ENCODE peak calls at places on chromosomes 7 and 10, in eight cellular contexts. F, E, P, S, C, Q, B and D are unnamed samples. For H3K4me1, the result is how much of the 10 kb centered on the place peaks cover.

GRCh38 chr7:113797420-113797995 is 121.3 kb downstream of the PPP1R3A start:
- DNase-seq in F (no peak), E (no peak), P (no peak), S (no peak), Q (no peak), B (no peak), C (no peak), D (no peak)

GRCh38 chr10:123462760-123463159 is 203.4 kb upstream of the GPR26 start:
- DNase-seq in Q (no peak), P (no peak), E (no peak), B (no peak), C (no peak), F (no peak), S (no peak), D (no peak)

GRCh38 chr7:83415840-83416239 is 233.1 kb downstream of the SEMA3E start:
- DNase-seq in C (no peak), B (no peak), Q (no peak), S (no peak), F (no peak), P (no peak), E (no peak), D (no peak)

GRCh38 chr10:71471957-71472365 is 75.2 kb downstream of the CDH23 start:
- DNase-seq in P (no peak), F (no peak), Q (no peak), B (no peak), S (peak), C (no peak), E (no peak), D (no peak)

GRCh38 chr10:21715531-21716195 is 181.6 kb downstream of the MLLT10 start:
- DNase-seq in E (no peak), C (no peak), B (no peak), F (no peak), Q (no peak), P (no peak), S (no peak), D (no peak)

GRCh38 chr10:29163746-29164145 is 125.1 kb upstream of the LYZL1 start:
- DNase-seq in B (no peak), S (no peak), Q (no peak), P (no peak), C (no peak), E (no peak), F (peak), D (no peak)

GRCh38 chr7:29968683-29969457 is 20.7 kb downstream of the SCRN1 start:
- DNase-seq in E (no peak), P (no peak), C (no peak), S (no peak), B (no peak), Q (no peak), F (no peak), D (no peak)

GRCh38 chr10:80497187-80498038 is 40.3 kb upstream of the SH2D4B start:
- DNase-seq in Q (no peak), P (peak), B (peak), F (peak), E (peak), S (peak), C (no peak), D (peak)

GRCh38 chr10:89357096-89357495 is 20.8 kb upstream of the IFIT1B start:
- DNase-seq in E (no peak), C (no peak), B (no peak), F (no peak), S (no peak), Q (no peak), P (no peak), D (no peak)

GRCh38 chr10:24920907-24921881 is 31.2 kb downstream of the PRTFDC1 start:
- DNase-seq in C (peak), S (no peak), Q (peak), P (no peak), B (peak), E (no peak), F (peak), D (peak)

GRCh38 chr7:26348234-26348851 is 56.7 kb downstream of the SNX10 start:
- DNase-seq in S (no peak), B (peak), E (no peak), Q (peak), C (peak), P (no peak), F (no peak), D (no peak)

GRCh38 chr10:20100157-20100556 is 283.9 kb downstream of the PLXDC2 start:
- DNase-seq in Q (no peak), C (no peak), P (no peak), B (peak), S (no peak), F (peak), E (no peak), D (no peak)

GRCh38 chr10:67476201-67476600 is 219.8 kb downstream of the CTNNA3 start:
- DNase-seq in E (no peak), P (no peak), S (no peak), F (no peak), Q (no peak), B (peak), C (no peak), D (no peak)

GRCh38 chr7:91194841-91195240 is 69.4 kb upstream of the FZD1 start:
- DNase-seq in C (no peak), P (no peak), F (no peak), E (no peak), B (no peak), S (no peak), Q (no peak), D (no peak)

GRCh38 chr7:106064329-106064728 is 47.8 kb downstream of the SYPL1 start:
- DNase-seq in B (no peak), C (no peak), E (no peak), S (peak), F (no peak), P (no peak), Q (no peak), D (no peak)

GRCh38 chr7:105353752-105354328 is 34.9 kb downstream of the SRPK2 start:
- DNase-seq in B (peak), E (no peak), C (peak), P (peak), S (peak), F (peak), Q (no peak), D (no peak)

GRCh38 chr7:128884561-128885369 is 22.1 kb downstream of the ATP6V1F start:
- DNase-seq in B (no peak), E (peak), S (peak), P (no peak), C (no peak), F (no peak), Q (peak), D (peak)

GRCh38 chr7:6576024-6576866 is 1.0 kb upstream of the ZDHHC4 start:
- DNase-seq in S (peak), Q (no peak), F (no peak), C (no peak), B (no peak), E (no peak), P (no peak), D (no peak)

GRCh38 chr7:28296571-28297483 is 115.5 kb upstream of the CREB5 start:
- DNase-seq in P (no peak), B (peak), C (no peak), E (no peak), F (no peak), S (no peak), Q (no peak), D (no peak)

GRCh38 chr7:54705436-54705835 is 53.6 kb downstream of the SEC61G start:
- DNase-seq in Q (no peak), S (no peak), B (peak), E (no peak), F (no peak), C (no peak), P (no peak), D (no peak)

GRCh38 chr7:44565097-44565794 is 8.5 kb downstream of the DDX56 start:
- DNase-seq in C (no peak), F (peak), E (peak), P (peak), S (peak), Q (peak), B (peak), D (peak)

GRCh38 chr7:98551541-98552273 is 65.4 kb upstream of the NPTX2 start:
- DNase-seq in S (no peak), F (no peak), C (no peak), Q (no peak), P (no peak), B (peak), E (no peak), D (peak)

GRCh38 chr7:90797596-90797995 is 201.5 kb downstream of the CDK14 start:
- DNase-seq in F (no peak), P (no peak), Q (no peak), C (no peak), S (no peak), B (no peak), E (no peak), D (no peak)

GRCh38 chr7:123666492-123666891 is 10.8 kb downstream of the LMOD2 start:
- DNase-seq in Q (no peak), C (no peak), E (no peak), P (no peak), B (no peak), F (no peak), S (no peak), D (no peak)

GRCh38 chr10:30534465-30535144 is 94.9 kb downstream of the LYZL2 start:
- DNase-seq in C (peak), F (peak), E (peak), P (peak), Q (no peak), B (peak), S (peak), D (no peak)

GRCh38 chr10:17175551-17175950 is 25.9 kb downstream of the TRDMT1 start:
- DNase-seq in B (no peak), P (no peak), F (peak), C (no peak), S (no peak), Q (no peak), E (no peak), D (no peak)

GRCh38 chr10:27285093-27285492 is 44.5 kb upstream of the ACBD5 start:
- DNase-seq in B (peak), C (peak), Q (no peak), P (no peak), F (peak), E (no peak), S (no peak), D (no peak)

GRCh38 chr10:35307297-35307696 is 29.0 kb upstream of the CCNY start:
- DNase-seq in P (no peak), F (no peak), B (no peak), E (no peak), C (no peak), Q (no peak), S (no peak), D (no peak)

GRCh38 chr10:70715853-70716795 is 43.8 kb downstream of the ADAMTS14 start:
- DNase-seq in E (no peak), P (no peak), Q (no peak), F (peak), C (no peak), B (peak), S (no peak), D (no peak)

GRCh38 chr10:101217450-101218281 is 11.6 kb downstream of the LBX1 start:
- DNase-seq in Q (no peak), C (peak), P (no peak), S (no peak), E (no peak), B (peak), F (no peak), D (no peak)

GRCh38 chr10:117741524-117741923 is 199.0 kb downstream of the EMX2 start:
- DNase-seq in Q (no peak), E (no peak), F (no peak), S (no peak), P (no peak), C (no peak), B (no peak), D (no peak)

GRCh38 chr7:129095258-129095657 is 40.3 kb upstream of the TNPO3 start:
- DNase-seq in S (no peak), E (no peak), C (no peak), P (no peak), F (no peak), B (peak), Q (no peak), D (no peak)

GRCh38 chr10:75407296-75407715 is 5.7 kb upstream of the ZNF503 start:
- DNase-seq in Q (peak), B (no peak), E (no peak), C (peak), P (peak), S (no peak), F (no peak), D (peak)

GRCh38 chr7:11449316-11449715 is 382.7 kb downstream of the THSD7A start:
- DNase-seq in P (no peak), C (no peak), Q (no peak), E (no peak), B (no peak), F (no peak), S (no peak), D (no peak)

GRCh38 chr7:101465131-101465530 is 102.5 kb downstream of the COL26A1 start:
- DNase-seq in S (peak), F (no peak), E (no peak), C (no peak), P (no peak), B (no peak), Q (peak), D (no peak)

GRCh38 chr7:28349637-28350036 is 62.7 kb upstream of the CREB5 start:
- DNase-seq in E (no peak), Q (no peak), C (no peak), S (no peak), B (no peak), F (no peak), P (no peak), D (no peak)

GRCh38 chr10:32413513-32413912 is 32.4 kb upstream of the CCDC7 start:
- DNase-seq in Q (no peak), S (no peak), B (no peak), E (no peak), F (no peak), P (no peak), C (peak), D (no peak)

GRCh38 chr10:103244663-103245271 is 920 bp upstream of the RPEL1 start:
- DNase-seq in S (peak), E (peak), B (peak), C (peak), Q (no peak), F (peak), P (peak), D (peak)

GRCh38 chr7:150367677-150368097 is 935 bp upstream of the REPIN1 start:
- DNase-seq in S (no peak), P (no peak), Q (no peak), F (no peak), C (no peak), E (no peak), B (no peak), D (no peak)
- H3K4me1 ChIP-seq in S (half or more), P (under half), Q (under half), F (under half), C (under half), E (under half), B (under half), D (under half)

GRCh38 chr7:37212526-37212925 is 236.1 kb downstream of the ELMO1 start:
- DNase-seq in P (no peak), E (no peak), S (no peak), F (no peak), Q (no peak), C (no peak), B (no peak), D (no peak)
- H3K4me1 ChIP-seq in P (under half), E (under half), S (under half), F (half or more), Q (under half), C (under half), B (under half), D (under half)

GRCh38 chr10:116255931-116256748 is 16.9 kb downstream of the GFRA1 start:
- DNase-seq in E (no peak), B (no peak), P (no peak), Q (no peak), C (no peak), F (no peak), S (no peak), D (no peak)

GRCh38 chr10:116263870-116264269 is 9.1 kb downstream of the GFRA1 start:
- DNase-seq in Q (no peak), B (no peak), E (no peak), F (no peak), C (no peak), S (no peak), P (no peak), D (no peak)

GRCh38 chr10:116256749-116257259 is 16.2 kb downstream of the GFRA1 start:
- DNase-seq in E (no peak), B (no peak), C (no peak), P (no peak), F (no peak), Q (no peak), S (no peak), D (no peak)

GRCh38 chr10:116257785-116258184 is 15.2 kb downstream of the GFRA1 start:
- DNase-seq in B (no peak), S (no peak), Q (no peak), P (no peak), F (no peak), C (no peak), E (no peak), D (no peak)

DNA sequence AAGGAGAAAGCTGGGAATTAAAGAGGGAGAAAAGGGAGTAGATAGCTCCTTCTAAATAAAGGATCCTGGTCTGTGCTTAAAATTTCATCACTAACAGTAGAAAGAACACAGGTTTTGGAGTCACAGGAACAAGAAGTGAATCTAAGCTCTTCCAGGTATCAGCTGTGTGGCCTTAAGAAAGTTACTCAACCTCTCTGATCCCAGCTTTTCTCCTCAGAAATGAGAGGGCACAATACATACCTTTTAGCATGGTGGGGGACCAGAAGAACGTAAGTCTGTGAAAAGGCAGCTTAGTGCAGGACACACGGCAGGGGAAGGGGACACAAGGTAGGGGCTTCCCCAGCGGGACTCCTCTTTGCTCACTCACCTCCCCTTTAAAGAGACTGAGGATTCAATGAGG is 13.4 kb downstream of the GFRA1 start:
- DNase-seq in Q (no peak), S (no peak), P (no peak), F (no peak), C (no peak), E (no peak), B (no peak), D (no peak)
- H3K4me1 ChIP-seq in Q (under half), S (under half), P (under half), F (under half), C (under half), E (under half), B (under half), D (under half)

GRCh38 chr10:69458426-69459100 is 7.3 kb downstream of the TSPAN15 start:
- DNase-seq in S (peak), P (peak), F (no peak), C (peak), B (peak), E (peak), Q (no peak), D (peak)

GRCh38 chr10:69459893-69460575 is 8.8 kb downstream of the TSPAN15 start:
- DNase-seq in C (no peak), Q (no peak), E (no peak), S (peak), P (peak), B (no peak), F (no peak), D (no peak)

GRCh38 chr10:69461327-69462025 is 10.2 kb downstream of the TSPAN15 start:
- DNase-seq in B (peak), E (no peak), S (peak), Q (no peak), P (no peak), F (peak), C (no peak), D (no peak)

GRCh38 chr10:69459101-69459805 is 8.0 kb downstream of the TSPAN15 start:
- DNase-seq in C (no peak), F (no peak), P (no peak), E (no peak), Q (no peak), B (peak), S (peak), D (no peak)

DNA sequence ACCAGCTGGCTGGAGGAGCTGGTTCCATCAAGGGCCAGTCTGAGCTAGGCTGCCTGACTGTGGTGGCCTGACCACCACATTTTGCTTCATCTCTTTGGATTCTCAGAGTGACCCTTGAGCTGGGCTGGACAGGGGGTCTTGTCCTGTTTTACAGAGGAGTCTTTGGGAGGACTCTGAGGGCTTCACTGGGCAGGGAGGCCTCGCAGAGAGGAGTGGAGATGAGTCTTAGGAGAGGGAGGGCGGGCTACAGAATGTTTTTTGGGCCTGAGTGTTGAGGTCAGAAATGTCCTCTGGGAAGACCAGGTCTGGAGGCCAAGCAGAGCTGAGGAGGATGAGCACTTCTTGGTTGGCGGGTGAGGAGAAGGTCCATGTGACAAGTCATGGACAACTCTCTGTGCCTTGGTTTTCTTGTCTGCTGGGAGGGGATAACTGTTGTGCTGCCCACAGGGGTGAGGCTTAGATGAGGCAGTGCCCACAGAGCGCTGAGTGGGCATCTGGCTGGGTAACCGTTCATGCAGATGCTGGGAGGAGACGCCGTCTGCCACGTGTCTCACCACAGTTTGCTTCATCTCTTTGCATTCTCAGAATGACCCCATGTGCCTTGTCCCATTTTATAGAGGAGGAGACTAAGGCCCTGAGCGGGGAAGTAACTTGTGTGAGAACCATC is 9.4 kb downstream of the TSPAN15 start:
- DNase-seq in S (peak), Q (no peak), P (no peak), E (no peak), F (no peak), B (no peak), C (no peak), D (no peak)
- H3K4me1 ChIP-seq in S (half or more), Q (under half), P (half or more), E (half or more), F (half or more), B (under half), C (under half), D (half or more)

DNA sequence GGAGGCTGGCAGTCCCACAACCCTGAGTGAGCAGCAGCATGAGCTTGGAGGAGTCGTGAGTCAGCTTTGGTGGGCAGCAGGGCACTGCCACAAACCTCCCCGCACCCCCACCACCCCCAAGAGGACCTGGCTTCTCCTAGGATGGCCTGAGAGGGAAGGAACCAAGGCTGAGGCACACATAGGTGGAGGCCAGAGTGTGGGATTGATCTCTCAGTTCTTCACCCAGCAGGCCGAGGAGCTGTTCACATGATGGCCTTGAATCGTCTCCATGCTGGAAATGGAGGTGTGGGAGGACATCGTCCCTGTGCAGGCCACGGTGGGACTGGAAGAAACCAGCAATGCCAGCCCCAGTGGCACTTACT is 17.4 kb upstream of the GDF10 start:
- DNase-seq in C (no peak), B (no peak), E (no peak), Q (no peak), F (no peak), P (no peak), S (no peak), D (no peak)
- H3K4me1 ChIP-seq in C (under half), B (under half), E (under half), Q (under half), F (under half), P (under half), S (under half), D (under half)

GRCh38 chr7:137996386-137996851 is 5.5 kb downstream of the CREB3L2 start:
- DNase-seq in S (no peak), F (peak), B (no peak), P (peak), C (no peak), Q (peak), E (peak), D (no peak)

GRCh38 chr7:137994091-137994688 is 7.7 kb downstream of the CREB3L2 start:
- DNase-seq in F (no peak), B (no peak), S (no peak), Q (no peak), P (no peak), E (no peak), C (no peak), D (no peak)

GRCh38 chr7:137999496-138000080 is 2.3 kb downstream of the CREB3L2 start:
- DNase-seq in E (no peak), F (no peak), Q (no peak), B (no peak), C (no peak), S (no peak), P (no peak), D (no peak)

GRCh38 chr7:137998250-137998649 is 3.6 kb downstream of the CREB3L2 start:
- DNase-seq in C (no peak), S (no peak), F (no peak), B (no peak), P (no peak), E (no peak), Q (no peak), D (no peak)

GRCh38 chr7:137996871-137997270 is 5.0 kb downstream of the CREB3L2 start:
- DNase-seq in Q (no peak), E (no peak), F (no peak), S (no peak), C (no peak), B (no peak), P (no peak), D (no peak)
- H3K4me1 ChIP-seq in Q (under half), E (under half), F (half or more), S (half or more), C (under half), B (under half), P (half or more), D (half or more)